ENCODE peak calls at places on chromosome 17, in six cellular contexts. One of them, this sample, is unnamed.

GRCh38 chr17:5837055-5837491 is 233.1 kb upstream of the WSCD1 start:
- DNase-seq in upper lobe of right lung: no peak
- DNase-seq in nephron progenitor cell: no peak
- DNase-seq in AG04450: peak; percentile 10
- DNase-seq in pancreas: no peak
- DNase-seq in Calu3: peak; percentile 32
- DNase-seq in this sample: no peak

GRCh38 chr17:37742762-37743611 is 1.9 kb downstream of the HNF1B start:
- DNase-seq in nephron progenitor cell: peak; percentile 34
- DNase-seq in pancreas: peak; percentile 77
- DNase-seq in upper lobe of right lung: no peak
- DNase-seq in Calu3: peak; percentile 87
- DNase-seq in AG04450: no peak
- DNase-seq in this sample: no peak

GRCh38 chr17:45345554-45346254 is 28.9 kb upstream of the MAP3K14 start:
- DNase-seq in Calu3: no peak
- DNase-seq in pancreas: peak; percentile 3
- DNase-seq in upper lobe of right lung: no peak
- DNase-seq in nephron progenitor cell: no peak
- DNase-seq in AG04450: peak; percentile 55
- DNase-seq in this sample: no peak

GRCh38 chr17:512926-513325 is 160.3 kb upstream of the RPH3AL start:
- DNase-seq in nephron progenitor cell: no peak
- DNase-seq in upper lobe of right lung: no peak
- DNase-seq in Calu3: no peak
- DNase-seq in AG04450: no peak
- DNase-seq in pancreas: no peak
- DNase-seq in this sample: no peak

GRCh38 chr17:41992576-41992975 is 24.7 kb downstream of the DNAJC7 start:
- DNase-seq in Calu3: no peak
- DNase-seq in AG04450: no peak
- DNase-seq in pancreas: no peak
- DNase-seq in nephron progenitor cell: no peak
- DNase-seq in upper lobe of right lung: no peak
- DNase-seq in this sample: no peak

GRCh38 chr17:4708436-4708835 is 2.0 kb upstream of the ARRB2 start:
- DNase-seq in pancreas: no peak
- DNase-seq in upper lobe of right lung: no peak
- DNase-seq in nephron progenitor cell: no peak
- DNase-seq in AG04450: no peak
- DNase-seq in Calu3: no peak
- DNase-seq in this sample: no peak

GRCh38 chr17:50507871-50508572 is at the start of gene MYCBPAP:
- DNase-seq in AG04450: peak; percentile 16
- DNase-seq in upper lobe of right lung: peak; percentile 89
- DNase-seq in nephron progenitor cell: peak; percentile 88
- DNase-seq in pancreas: peak; percentile 87
- DNase-seq in Calu3: peak; percentile 88
- DNase-seq in this sample: no peak

GRCh38 chr17:29504711-29505110 is 62.1 kb downstream of the ABHD15 start:
- DNase-seq in nephron progenitor cell: no peak
- DNase-seq in AG04450: no peak
- DNase-seq in pancreas: no peak
- DNase-seq in upper lobe of right lung: no peak
- DNase-seq in Calu3: no peak
- DNase-seq in this sample: no peak

GRCh38 chr17:49723423-49723822 is 15.7 kb upstream of the SLC35B1 start:
- DNase-seq in nephron progenitor cell: no peak
- DNase-seq in upper lobe of right lung: no peak
- DNase-seq in Calu3: no peak
- DNase-seq in pancreas: no peak
- DNase-seq in AG04450: no peak
- DNase-seq in this sample: no peak

GRCh38 chr17:4189280-4189679 is 46.3 kb downstream of the CYB5D2 start:
- DNase-seq in nephron progenitor cell: no peak
- DNase-seq in Calu3: no peak
- DNase-seq in AG04450: no peak
- DNase-seq in upper lobe of right lung: no peak
- DNase-seq in pancreas: no peak
- DNase-seq in this sample: no peak

DNA sequence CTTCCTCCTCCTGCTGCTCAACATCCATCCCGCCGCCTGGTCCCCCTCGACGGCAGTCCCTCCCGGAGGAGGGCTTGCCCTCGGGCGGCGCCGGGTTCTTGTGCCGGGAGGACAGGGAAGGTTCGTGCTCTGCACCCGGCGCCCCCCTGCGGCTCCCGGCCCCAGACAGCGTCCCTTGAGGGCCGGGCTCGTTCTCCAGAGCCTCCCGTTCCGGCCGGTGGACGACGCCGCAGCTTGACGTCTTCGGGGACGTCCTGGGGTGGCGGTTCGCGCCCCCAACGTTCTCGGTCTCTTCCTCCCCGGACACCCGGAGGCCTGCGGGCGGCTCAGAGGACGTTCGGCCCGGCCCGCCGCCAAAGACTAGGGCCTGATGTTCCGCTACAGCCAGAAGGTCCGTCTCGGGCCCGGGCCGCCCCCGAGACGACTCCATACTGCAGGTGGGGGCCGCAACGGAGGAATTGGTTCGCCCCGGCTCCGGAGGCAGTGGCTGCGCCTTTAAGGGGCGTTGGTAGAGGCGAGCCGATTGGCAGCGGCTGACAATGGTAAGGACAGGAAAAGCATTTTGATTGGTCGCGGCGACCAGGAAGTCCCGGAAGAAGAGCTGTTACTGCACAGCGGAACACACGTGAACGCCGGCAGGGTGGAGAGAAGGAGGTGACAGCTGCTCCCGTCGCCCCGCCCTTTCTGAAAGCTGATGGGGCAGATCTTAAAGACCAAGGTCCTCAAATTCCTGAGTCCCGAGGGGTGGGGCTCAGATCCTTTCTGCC is at the start of gene BORCS6:
- DNase-seq in pancreas: peak; percentile 89
- DNase-seq in AG04450: peak; percentile 97
- DNase-seq in Calu3: peak; percentile 90
- DNase-seq in nephron progenitor cell: peak; percentile 89
- DNase-seq in upper lobe of right lung: peak; percentile 97
- DNase-seq in this sample: no peak
- TF ChIP-seq CTCF in pancreas: no peak
- TF ChIP-seq CTCF in AG04450: peak; percentile 8
- TF ChIP-seq CTCF in Calu3: no peak
- TF ChIP-seq CTCF in nephron progenitor cell: no peak
- TF ChIP-seq CTCF in upper lobe of right lung: peak; percentile 19
- TF ChIP-seq CTCF in this sample: no peak

DNA sequence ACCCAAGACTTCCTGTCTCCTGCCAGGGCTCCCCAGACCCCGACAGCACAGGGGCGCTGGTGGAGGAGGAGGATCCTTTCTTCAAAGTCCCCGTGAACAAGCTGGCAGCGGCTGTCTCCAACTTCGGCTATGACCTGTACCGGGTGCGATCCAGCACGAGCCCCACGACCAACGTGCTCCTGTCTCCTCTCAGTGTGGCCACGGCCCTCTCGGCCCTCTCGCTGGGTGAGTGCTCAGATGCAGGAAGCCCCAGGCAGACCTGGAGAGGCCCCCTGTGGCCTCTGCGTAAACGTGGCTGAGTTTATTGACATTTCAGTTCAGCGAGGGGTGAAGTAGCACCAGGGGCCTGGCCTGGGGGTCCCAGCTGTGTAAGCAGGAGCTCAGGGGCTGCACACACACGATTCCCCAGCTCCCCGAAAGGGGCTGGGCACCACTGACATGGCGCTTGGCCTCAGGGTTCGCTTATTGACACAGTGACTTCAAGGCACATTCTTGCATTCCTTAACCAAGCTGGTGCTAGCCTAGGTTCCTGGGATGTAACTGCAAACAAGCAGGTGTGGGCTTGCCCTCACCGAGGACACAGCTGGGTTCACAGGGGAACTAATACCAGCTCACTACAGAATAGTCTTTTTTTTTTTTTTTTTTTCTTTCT is 8.1 kb downstream of the SERPINF1 start:
- DNase-seq in nephron progenitor cell: peak; percentile 29
- DNase-seq in Calu3: no peak
- DNase-seq in pancreas: no peak
- DNase-seq in AG04450: no peak
- DNase-seq in upper lobe of right lung: no peak
- DNase-seq in this sample: no peak
- TF ChIP-seq CTCF in nephron progenitor cell: no peak
- TF ChIP-seq CTCF in Calu3: no peak
- TF ChIP-seq CTCF in pancreas: no peak
- TF ChIP-seq CTCF in AG04450: no peak
- TF ChIP-seq CTCF in upper lobe of right lung: no peak
- TF ChIP-seq CTCF in this sample: no peak

DNA sequence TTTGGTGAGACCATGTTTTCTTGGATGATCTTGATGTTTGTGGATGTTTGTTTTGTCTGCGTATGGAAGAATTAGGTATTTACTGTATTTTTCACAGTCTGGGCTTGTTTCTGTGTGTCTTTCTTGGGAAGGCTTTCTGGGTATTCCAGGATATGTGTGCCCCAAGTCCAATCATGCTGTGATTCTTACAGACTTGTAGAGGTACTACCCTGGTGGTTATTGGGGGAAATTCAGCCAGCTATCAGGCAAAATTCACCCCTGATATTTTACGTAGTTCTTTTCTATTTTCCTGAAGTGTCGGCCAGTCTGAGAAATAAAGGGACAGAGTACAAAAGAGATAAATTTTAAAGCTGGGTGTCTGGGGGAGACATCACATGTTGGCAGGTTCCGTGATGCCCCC is 33.4 kb upstream of the ARL4D start:
- DNase-seq in upper lobe of right lung: no peak
- DNase-seq in AG04450: no peak
- DNase-seq in Calu3: no peak
- DNase-seq in pancreas: no peak
- DNase-seq in nephron progenitor cell: no peak
- DNase-seq in this sample: no peak
- TF ChIP-seq CTCF in upper lobe of right lung: no peak
- TF ChIP-seq CTCF in AG04450: peak; percentile 28
- TF ChIP-seq CTCF in Calu3: peak; percentile 46
- TF ChIP-seq CTCF in pancreas: no peak
- TF ChIP-seq CTCF in nephron progenitor cell: peak; percentile 18
- TF ChIP-seq CTCF in this sample: peak; percentile 24

DNA sequence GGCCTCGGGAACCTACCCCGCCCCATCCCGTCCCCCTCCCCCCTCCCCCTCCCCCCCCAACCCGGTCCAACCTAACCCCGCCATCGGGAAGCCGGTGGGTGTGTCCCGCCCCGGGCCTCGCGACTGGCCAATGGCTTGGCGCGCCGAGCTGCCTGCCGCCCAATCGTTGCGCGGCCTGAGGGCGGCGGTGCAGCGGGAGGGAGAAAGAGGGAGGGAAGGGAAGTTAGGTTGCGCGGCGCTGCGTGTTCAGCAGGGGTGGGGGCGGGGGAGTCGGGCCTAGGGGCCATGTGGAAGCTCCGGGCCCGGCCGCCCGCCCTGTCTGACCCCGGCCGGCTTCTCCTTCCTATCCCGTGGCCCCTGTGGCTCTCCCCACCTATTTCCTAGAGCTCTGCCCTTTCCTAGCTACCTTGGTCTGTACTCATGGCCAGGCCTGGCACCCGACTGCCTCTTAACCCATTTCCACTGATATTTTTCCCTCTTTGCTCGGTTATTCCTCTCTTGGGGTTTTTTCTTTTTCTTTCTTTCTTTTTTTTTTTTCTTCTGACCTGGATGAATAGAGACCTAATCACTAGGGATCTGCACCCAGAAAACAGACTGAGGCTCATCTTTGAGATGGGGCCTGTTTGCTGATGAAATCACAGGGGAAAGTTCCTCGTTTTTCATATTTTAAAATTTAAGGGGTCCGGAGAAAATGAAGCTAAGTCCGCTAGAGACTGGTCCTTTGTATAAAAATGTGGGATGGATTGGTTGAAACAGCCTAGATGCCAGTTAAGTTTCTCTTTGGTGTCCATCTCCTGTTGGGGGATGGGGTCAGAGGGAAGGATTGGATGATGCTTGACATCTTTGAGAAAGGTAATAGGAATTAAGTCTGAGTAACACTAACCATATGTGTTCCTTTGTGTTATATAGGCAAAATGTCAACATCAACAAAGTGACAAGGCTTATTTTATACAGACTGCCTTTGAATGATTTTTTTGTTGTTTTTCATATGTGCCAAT is 1.1 kb downstream of the KPNB1 start:
- DNase-seq in AG04450: peak; percentile 86
- DNase-seq in Calu3: peak; percentile 100
- DNase-seq in nephron progenitor cell: peak; percentile 92
- DNase-seq in pancreas: peak; percentile 97
- DNase-seq in upper lobe of right lung: peak; percentile 98
- DNase-seq in this sample: peak; percentile 18
- TF ChIP-seq CTCF in AG04450: no peak
- TF ChIP-seq CTCF in Calu3: no peak
- TF ChIP-seq CTCF in nephron progenitor cell: no peak
- TF ChIP-seq CTCF in pancreas: no peak
- TF ChIP-seq CTCF in upper lobe of right lung: no peak
- TF ChIP-seq CTCF in this sample: no peak

GRCh38 chr17:7856840-7857723 is at the start of gene NAA38:
- DNase-seq in upper lobe of right lung: peak; percentile 98
- DNase-seq in pancreas: peak; percentile 89
- DNase-seq in nephron progenitor cell: peak; percentile 91
- DNase-seq in AG04450: peak; percentile 99
- DNase-seq in Calu3: peak; percentile 91
- DNase-seq in this sample: peak; percentile 99

GRCh38 chr17:7857724-7858486 is at the start of gene CYB5D1:
- DNase-seq in upper lobe of right lung: peak; percentile 91
- DNase-seq in AG04450: peak; percentile 84
- DNase-seq in Calu3: peak; percentile 78
- DNase-seq in nephron progenitor cell: peak; percentile 77
- DNase-seq in pancreas: peak; percentile 86
- DNase-seq in this sample: no peak

GRCh38 chr17:7856081-7856791 is 1.1 kb downstream of the NAA38 start:
- DNase-seq in Calu3: no peak
- DNase-seq in upper lobe of right lung: peak; percentile 72
- DNase-seq in pancreas: peak; percentile 60
- DNase-seq in AG04450: no peak
- DNase-seq in nephron progenitor cell: peak; percentile 41
- DNase-seq in this sample: no peak

GRCh38 chr17:7859028-7859427 is 1.2 kb downstream of the CYB5D1 start:
- DNase-seq in AG04450: no peak
- DNase-seq in Calu3: no peak
- DNase-seq in nephron progenitor cell: no peak
- DNase-seq in pancreas: no peak
- DNase-seq in upper lobe of right lung: no peak
- DNase-seq in this sample: no peak

DNA sequence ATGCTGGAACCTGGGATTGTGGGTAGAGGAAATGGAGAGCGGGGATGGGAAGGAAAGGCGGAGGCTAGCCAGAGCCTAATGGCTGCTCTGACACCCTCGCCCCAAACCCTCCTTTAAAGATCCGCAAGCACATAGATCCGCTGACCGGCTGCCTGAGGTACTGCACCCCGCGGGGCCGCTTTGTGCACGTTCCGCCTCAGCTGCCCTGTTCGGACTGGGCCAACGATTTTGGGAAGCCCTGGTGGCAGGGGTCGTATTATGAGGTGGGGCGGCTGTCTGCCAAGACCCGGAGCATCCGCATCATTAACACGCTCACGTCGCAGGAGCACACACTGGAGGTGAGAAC is 657 bp downstream of the CYB5D1 start:
- DNase-seq in AG04450: no peak
- DNase-seq in upper lobe of right lung: peak; percentile 72
- DNase-seq in Calu3: peak; percentile 57
- DNase-seq in nephron progenitor cell: peak; percentile 70
- DNase-seq in pancreas: peak; percentile 66
- DNase-seq in this sample: no peak
- TF ChIP-seq CTCF in AG04450: peak; percentile 50
- TF ChIP-seq CTCF in upper lobe of right lung: peak; percentile 38
- TF ChIP-seq CTCF in Calu3: no peak
- TF ChIP-seq CTCF in nephron progenitor cell: peak; percentile 53
- TF ChIP-seq CTCF in pancreas: peak; percentile 20
- TF ChIP-seq CTCF in this sample: peak; percentile 54